ENCODE peak calls at places on chromosome 13, in eight cellular contexts. One of them, this sample, is unnamed. For H3K27me3, the result is how much of the 10 kb centered on the place peaks cover.

GRCh38 chr13:28375250-28375930 is 119.5 kb downstream of the FLT1 start:
- DNase-seq in neural progenitor cell: no peak
- DNase-seq in HCT116: no peak
- DNase-seq in cardiac muscle cell: peak
- DNase-seq in brain microvascular endothelial cell: no peak
- DNase-seq in heart right ventricle: no peak
- DNase-seq in breast epithelium: no peak
- DNase-seq in tibial nerve: no peak
- DNase-seq in this sample: no peak

GRCh38 chr13:39244561-39245230 is 206.4 kb downstream of the NHLRC3 start:
- DNase-seq in neural progenitor cell: no peak
- DNase-seq in HCT116: no peak
- DNase-seq in cardiac muscle cell: no peak
- DNase-seq in brain microvascular endothelial cell: no peak
- DNase-seq in heart right ventricle: no peak
- DNase-seq in breast epithelium: no peak
- DNase-seq in tibial nerve: no peak
- DNase-seq in this sample: no peak

GRCh38 chr13:32415019-32415418 is 12.9 kb downstream of the N4BP2L1 start:
- DNase-seq in neural progenitor cell: peak
- DNase-seq in HCT116: peak
- DNase-seq in cardiac muscle cell: no peak
- DNase-seq in brain microvascular endothelial cell: no peak
- DNase-seq in heart right ventricle: no peak
- DNase-seq in breast epithelium: no peak
- DNase-seq in tibial nerve: no peak
- DNase-seq in this sample: no peak

GRCh38 chr13:79647518-79647917 is 166.6 kb downstream of the NDFIP2 start:
- DNase-seq in neural progenitor cell: no peak
- DNase-seq in HCT116: no peak
- DNase-seq in cardiac muscle cell: no peak
- DNase-seq in brain microvascular endothelial cell: no peak
- DNase-seq in heart right ventricle: no peak
- DNase-seq in breast epithelium: no peak
- DNase-seq in tibial nerve: no peak
- DNase-seq in this sample: no peak

GRCh38 chr13:46739447-46740125 is 57.4 kb downstream of the ESD start:
- DNase-seq in neural progenitor cell: no peak
- DNase-seq in HCT116: no peak
- DNase-seq in cardiac muscle cell: no peak
- DNase-seq in brain microvascular endothelial cell: no peak
- DNase-seq in heart right ventricle: no peak
- DNase-seq in breast epithelium: no peak
- DNase-seq in tibial nerve: no peak
- DNase-seq in this sample: no peak

GRCh38 chr13:113749507-113749906 is 9.5 kb upstream of the TMEM255B start:
- DNase-seq in neural progenitor cell: no peak
- DNase-seq in HCT116: no peak
- DNase-seq in cardiac muscle cell: no peak
- DNase-seq in brain microvascular endothelial cell: no peak
- DNase-seq in heart right ventricle: no peak
- DNase-seq in breast epithelium: no peak
- DNase-seq in tibial nerve: no peak
- DNase-seq in this sample: no peak

GRCh38 chr13:97226788-97227627 is 4.9 kb downstream of the MBNL2 start:
- DNase-seq in neural progenitor cell: no peak
- DNase-seq in HCT116: no peak
- DNase-seq in cardiac muscle cell: no peak
- DNase-seq in brain microvascular endothelial cell: no peak
- DNase-seq in heart right ventricle: no peak
- DNase-seq in breast epithelium: no peak
- DNase-seq in tibial nerve: no peak
- DNase-seq in this sample: no peak

GRCh38 chr13:98585398-98585754 is 8.5 kb upstream of the STK24 start:
- DNase-seq in neural progenitor cell: no peak
- DNase-seq in HCT116: no peak
- DNase-seq in cardiac muscle cell: no peak
- DNase-seq in brain microvascular endothelial cell: no peak
- DNase-seq in heart right ventricle: no peak
- DNase-seq in breast epithelium: no peak
- DNase-seq in tibial nerve: no peak
- DNase-seq in this sample: no peak

GRCh38 chr13:43422061-43422460 is 364.7 kb downstream of the ENOX1 start:
- DNase-seq in neural progenitor cell: no peak
- DNase-seq in HCT116: no peak
- DNase-seq in cardiac muscle cell: no peak
- DNase-seq in brain microvascular endothelial cell: no peak
- DNase-seq in heart right ventricle: no peak
- DNase-seq in breast epithelium: no peak
- DNase-seq in tibial nerve: no peak
- DNase-seq in this sample: no peak

GRCh38 chr13:78147905-78148304 is 229.3 kb upstream of the EDNRB start:
- DNase-seq in neural progenitor cell: no peak
- DNase-seq in HCT116: no peak
- DNase-seq in cardiac muscle cell: no peak
- DNase-seq in brain microvascular endothelial cell: peak
- DNase-seq in heart right ventricle: no peak
- DNase-seq in breast epithelium: no peak
- DNase-seq in tibial nerve: no peak
- DNase-seq in this sample: peak

GRCh38 chr13:19862511-19863313 is 737 bp downstream of the ZMYM5 start:
- DNase-seq in neural progenitor cell: peak
- DNase-seq in HCT116: no peak
- DNase-seq in cardiac muscle cell: peak
- DNase-seq in brain microvascular endothelial cell: peak
- DNase-seq in heart right ventricle: peak
- DNase-seq in breast epithelium: no peak
- DNase-seq in tibial nerve: no peak
- DNase-seq in this sample: no peak

GRCh38 chr13:19861762-19862161 is 1.7 kb downstream of the ZMYM5 start:
- DNase-seq in neural progenitor cell: no peak
- DNase-seq in HCT116: no peak
- DNase-seq in cardiac muscle cell: no peak
- DNase-seq in brain microvascular endothelial cell: no peak
- DNase-seq in heart right ventricle: no peak
- DNase-seq in breast epithelium: no peak
- DNase-seq in tibial nerve: no peak
- DNase-seq in this sample: no peak

GRCh38 chr13:19864018-19864338 is 529 bp upstream of the ZMYM5 start:
- DNase-seq in neural progenitor cell: no peak
- DNase-seq in HCT116: no peak
- DNase-seq in cardiac muscle cell: no peak
- DNase-seq in brain microvascular endothelial cell: peak
- DNase-seq in heart right ventricle: peak
- DNase-seq in breast epithelium: peak
- DNase-seq in tibial nerve: peak
- DNase-seq in this sample: no peak

GRCh38 chr13:19864339-19865309 is 1.2 kb upstream of the ZMYM5 start:
- DNase-seq in neural progenitor cell: peak
- DNase-seq in HCT116: no peak
- DNase-seq in cardiac muscle cell: peak
- DNase-seq in brain microvascular endothelial cell: peak
- DNase-seq in heart right ventricle: peak
- DNase-seq in breast epithelium: peak
- DNase-seq in tibial nerve: peak
- DNase-seq in this sample: no peak

GRCh38 chr13:19863323-19864017 is at the start of gene ZMYM5:
- DNase-seq in neural progenitor cell: peak
- DNase-seq in HCT116: peak
- DNase-seq in cardiac muscle cell: peak
- DNase-seq in brain microvascular endothelial cell: peak
- DNase-seq in heart right ventricle: peak
- DNase-seq in breast epithelium: peak
- DNase-seq in tibial nerve: peak
- DNase-seq in this sample: peak
- TF ChIP-seq CTCF in neural progenitor cell: no peak
- TF ChIP-seq CTCF in HCT116: no peak
- TF ChIP-seq CTCF in cardiac muscle cell: no peak
- TF ChIP-seq CTCF in brain microvascular endothelial cell: no peak
- TF ChIP-seq CTCF in heart right ventricle: peak
- TF ChIP-seq CTCF in breast epithelium: no peak
- TF ChIP-seq CTCF in tibial nerve: no peak
- TF ChIP-seq CTCF in this sample: no peak

GRCh38 chr13:99894835-99895427 is 76.6 kb downstream of the ZIC5 start:
- DNase-seq in neural progenitor cell: peak
- DNase-seq in HCT116: no peak
- DNase-seq in cardiac muscle cell: no peak
- DNase-seq in brain microvascular endothelial cell: no peak
- DNase-seq in heart right ventricle: no peak
- DNase-seq in breast epithelium: no peak
- DNase-seq in tibial nerve: no peak
- DNase-seq in this sample: no peak

GRCh38 chr13:99896712-99897440 is 74.7 kb downstream of the ZIC5 start:
- DNase-seq in neural progenitor cell: no peak
- DNase-seq in HCT116: no peak
- DNase-seq in cardiac muscle cell: no peak
- DNase-seq in brain microvascular endothelial cell: no peak
- DNase-seq in heart right ventricle: no peak
- DNase-seq in breast epithelium: no peak
- DNase-seq in tibial nerve: no peak
- DNase-seq in this sample: no peak

GRCh38 chr13:99894105-99894504 is 77.5 kb downstream of the ZIC5 start:
- DNase-seq in neural progenitor cell: no peak
- DNase-seq in HCT116: no peak
- DNase-seq in cardiac muscle cell: no peak
- DNase-seq in brain microvascular endothelial cell: no peak
- DNase-seq in heart right ventricle: no peak
- DNase-seq in breast epithelium: no peak
- DNase-seq in tibial nerve: no peak
- DNase-seq in this sample: no peak

GRCh38 chr13:99895999-99896695 is 75.4 kb downstream of the ZIC5 start:
- DNase-seq in neural progenitor cell: peak
- DNase-seq in HCT116: no peak
- DNase-seq in cardiac muscle cell: no peak
- DNase-seq in brain microvascular endothelial cell: no peak
- DNase-seq in heart right ventricle: no peak
- DNase-seq in breast epithelium: no peak
- DNase-seq in tibial nerve: no peak
- DNase-seq in this sample: no peak

GRCh38 chr13:99895428-99895998 is 76.1 kb downstream of the ZIC5 start:
- DNase-seq in neural progenitor cell: peak
- DNase-seq in HCT116: no peak
- DNase-seq in cardiac muscle cell: no peak
- DNase-seq in brain microvascular endothelial cell: no peak
- DNase-seq in heart right ventricle: no peak
- DNase-seq in breast epithelium: no peak
- DNase-seq in tibial nerve: no peak
- DNase-seq in this sample: no peak
- H3K27me3 ChIP-seq in neural progenitor cell: under half
- H3K27me3 ChIP-seq in HCT116: under half
- H3K27me3 ChIP-seq in cardiac muscle cell: half or more
- H3K27me3 ChIP-seq in brain microvascular endothelial cell: under half
- H3K27me3 ChIP-seq in heart right ventricle: half or more
- H3K27me3 ChIP-seq in breast epithelium: under half
- H3K27me3 ChIP-seq in tibial nerve: under half
- H3K27me3 ChIP-seq in this sample: half or more

GRCh38 chr13:51245583-51245982 is 23.4 kb downstream of the FAM124A start:
- DNase-seq in neural progenitor cell: no peak
- DNase-seq in HCT116: no peak
- DNase-seq in cardiac muscle cell: no peak
- DNase-seq in brain microvascular endothelial cell: no peak
- DNase-seq in heart right ventricle: no peak
- DNase-seq in breast epithelium: no peak
- DNase-seq in tibial nerve: no peak
- DNase-seq in this sample: no peak

GRCh38 chr13:51243227-51243626 is 21.0 kb downstream of the FAM124A start:
- DNase-seq in neural progenitor cell: peak
- DNase-seq in HCT116: no peak
- DNase-seq in cardiac muscle cell: no peak
- DNase-seq in brain microvascular endothelial cell: no peak
- DNase-seq in heart right ventricle: no peak
- DNase-seq in breast epithelium: no peak
- DNase-seq in tibial nerve: no peak
- DNase-seq in this sample: no peak

GRCh38 chr13:51246005-51246404 is 23.8 kb downstream of the FAM124A start:
- DNase-seq in neural progenitor cell: no peak
- DNase-seq in HCT116: no peak
- DNase-seq in cardiac muscle cell: no peak
- DNase-seq in brain microvascular endothelial cell: no peak
- DNase-seq in heart right ventricle: no peak
- DNase-seq in breast epithelium: no peak
- DNase-seq in tibial nerve: no peak
- DNase-seq in this sample: no peak

GRCh38 chr13:51243832-51244231 is 21.6 kb downstream of the FAM124A start:
- DNase-seq in neural progenitor cell: peak
- DNase-seq in HCT116: no peak
- DNase-seq in cardiac muscle cell: no peak
- DNase-seq in brain microvascular endothelial cell: no peak
- DNase-seq in heart right ventricle: no peak
- DNase-seq in breast epithelium: no peak
- DNase-seq in tibial nerve: no peak
- DNase-seq in this sample: no peak

GRCh38 chr13:51244637-51245405 is 22.6 kb downstream of the FAM124A start:
- DNase-seq in neural progenitor cell: no peak
- DNase-seq in HCT116: no peak
- DNase-seq in cardiac muscle cell: no peak
- DNase-seq in brain microvascular endothelial cell: no peak
- DNase-seq in heart right ventricle: no peak
- DNase-seq in breast epithelium: no peak
- DNase-seq in tibial nerve: no peak
- DNase-seq in this sample: no peak
- H3K27ac ChIP-seq in neural progenitor cell: peak
- H3K27ac ChIP-seq in HCT116: no peak
- H3K27ac ChIP-seq in cardiac muscle cell: no peak
- H3K27ac ChIP-seq in brain microvascular endothelial cell: no peak
- H3K27ac ChIP-seq in heart right ventricle: no peak
- H3K27ac ChIP-seq in breast epithelium: no peak
- H3K27ac ChIP-seq in tibial nerve: no peak
- H3K27ac ChIP-seq in this sample: no peak

GRCh38 chr13:24625324-24625723 is 54.9 kb upstream of the ATP12A start:
- DNase-seq in neural progenitor cell: no peak
- DNase-seq in HCT116: no peak
- DNase-seq in cardiac muscle cell: no peak
- DNase-seq in brain microvascular endothelial cell: no peak
- DNase-seq in heart right ventricle: no peak
- DNase-seq in breast epithelium: no peak
- DNase-seq in tibial nerve: no peak
- DNase-seq in this sample: no peak

GRCh38 chr13:24627864-24628418 is 52.3 kb upstream of the ATP12A start:
- DNase-seq in neural progenitor cell: no peak
- DNase-seq in HCT116: no peak
- DNase-seq in cardiac muscle cell: no peak
- DNase-seq in brain microvascular endothelial cell: no peak
- DNase-seq in heart right ventricle: no peak
- DNase-seq in breast epithelium: no peak
- DNase-seq in tibial nerve: no peak
- DNase-seq in this sample: no peak

GRCh38 chr13:24625870-24626419 is 54.3 kb upstream of the ATP12A start:
- DNase-seq in neural progenitor cell: no peak
- DNase-seq in HCT116: no peak
- DNase-seq in cardiac muscle cell: no peak
- DNase-seq in brain microvascular endothelial cell: no peak
- DNase-seq in heart right ventricle: no peak
- DNase-seq in breast epithelium: no peak
- DNase-seq in tibial nerve: no peak
- DNase-seq in this sample: no peak

GRCh38 chr13:24626449-24626848 is 53.8 kb upstream of the ATP12A start:
- DNase-seq in neural progenitor cell: no peak
- DNase-seq in HCT116: no peak
- DNase-seq in cardiac muscle cell: no peak
- DNase-seq in brain microvascular endothelial cell: no peak
- DNase-seq in heart right ventricle: no peak
- DNase-seq in breast epithelium: no peak
- DNase-seq in tibial nerve: no peak
- DNase-seq in this sample: no peak

GRCh38 chr13:24627090-24627714 is 53.0 kb upstream of the ATP12A start:
- DNase-seq in neural progenitor cell: peak
- DNase-seq in HCT116: peak
- DNase-seq in cardiac muscle cell: peak
- DNase-seq in brain microvascular endothelial cell: no peak
- DNase-seq in heart right ventricle: no peak
- DNase-seq in breast epithelium: no peak
- DNase-seq in tibial nerve: no peak
- DNase-seq in this sample: no peak
- TF ChIP-seq CTCF in neural progenitor cell: peak
- TF ChIP-seq CTCF in HCT116: peak
- TF ChIP-seq CTCF in cardiac muscle cell: peak
- TF ChIP-seq CTCF in brain microvascular endothelial cell: peak
- TF ChIP-seq CTCF in heart right ventricle: peak
- TF ChIP-seq CTCF in breast epithelium: peak
- TF ChIP-seq CTCF in tibial nerve: peak
- TF ChIP-seq CTCF in this sample: peak

This sample was measured in AG04450.